ENCODE peak calls at places on chromosomes 6 and 20, in seven cellular contexts. I is stimulated activated effector memory CD8-positive, alpha-beta T cell treated with anti-CD3 and anti-CD28 coated beads, Interleukin-12 subunit alpha, Interleukin-12 subunit beta, amount 100 ng/mL, for 72 hours; O is A172; F is NCI-H460; Y is pancreas; E is activated gamma-delta T cell treated with Interleukin-2 at 50 U/mL for 16 hours; G is NCI-H774. H is an unnamed sample.

GRCh38 chr6:112180095-112180820 is 74.1 kb downstream of the LAMA4 start:
- DNase-seq in I (peak), O (peak), F (peak), Y (no peak), E (peak), G (peak), H (peak)

GRCh38 chr6:39947611-39948068 is 13.4 kb upstream of the MOCS1 start:
- DNase-seq in I (no peak), O (no peak), F (no peak), Y (no peak), E (no peak), G (no peak), H (no peak)

GRCh38 chr6:158121335-158121734 is 46.7 kb downstream of the SERAC1 start:
- DNase-seq in I (no peak), O (no peak), F (peak), Y (no peak), E (no peak), G (no peak), H (no peak)

GRCh38 chr6:107113460-107114212 is 1.7 kb downstream of the BEND3 start:
- DNase-seq in I (no peak), O (no peak), F (no peak), Y (peak), E (no peak), G (no peak), H (peak)

GRCh38 chr20:13800728-13801134 is 15.9 kb downstream of the NDUFAF5 start:
- DNase-seq in I (no peak), O (peak), F (no peak), Y (peak), E (no peak), G (peak), H (peak)

GRCh38 chr6:121498481-121499276 is 63.2 kb downstream of the GJA1 start:
- DNase-seq in I (no peak), O (no peak), F (no peak), Y (no peak), E (no peak), G (no peak), H (no peak)

GRCh38 chr6:53309059-53309896 is 39.5 kb downstream of the ELOVL5 start:
- DNase-seq in I (no peak), O (no peak), F (no peak), Y (no peak), E (peak), G (peak), H (no peak)

GRCh38 chr20:54097236-54097529 is 26.8 kb upstream of the BCAS1 start:
- DNase-seq in I (no peak), O (no peak), F (no peak), Y (no peak), E (no peak), G (no peak), H (no peak)

GRCh38 chr20:59825944-59826759 is 107.3 kb downstream of the SYCP2 start:
- DNase-seq in I (no peak), O (no peak), F (no peak), Y (peak), E (no peak), G (peak), H (peak)

GRCh38 chr20:38825901-38826625 is 20.6 kb downstream of the PPP1R16B start:
- DNase-seq in I (no peak), O (peak), F (peak), Y (no peak), E (no peak), G (peak), H (peak)

GRCh38 chr6:122663981-122664380 is 53.8 kb downstream of the PKIB start:
- DNase-seq in I (no peak), O (no peak), F (no peak), Y (no peak), E (no peak), G (peak), H (no peak)

GRCh38 chr6:156884306-156884705 is 107.1 kb downstream of the ARID1B start:
- DNase-seq in I (no peak), O (no peak), F (no peak), Y (no peak), E (no peak), G (no peak), H (no peak)

GRCh38 chr6:169545956-169546355 is 155.9 kb downstream of the WDR27 start:
- DNase-seq in I (no peak), O (no peak), F (no peak), Y (no peak), E (no peak), G (no peak), H (no peak)

GRCh38 chr6:31900917-31901414 is 920 bp downstream of the ZBTB12 start:
- DNase-seq in I (no peak), O (no peak), F (no peak), Y (peak), E (no peak), G (no peak), H (no peak)

GRCh38 chr6:170227521-170227983 is 63.3 kb downstream of the DLL1 start:
- DNase-seq in I (no peak), O (peak), F (no peak), Y (peak), E (no peak), G (no peak), H (peak)

GRCh38 chr6:38639498-38640215 is at the start of gene BTBD9:
- DNase-seq in I (peak), O (peak), F (peak), Y (peak), E (peak), G (peak), H (peak)

GRCh38 chr6:41638801-41639555 is 710 bp downstream of the MDFI start:
- DNase-seq in I (no peak), O (no peak), F (no peak), Y (no peak), E (no peak), G (no peak), H (peak)

GRCh38 chr6:35148167-35148741 is 7.1 kb upstream of the TCP11 start:
- DNase-seq in I (peak), O (peak), F (no peak), Y (no peak), E (no peak), G (no peak), H (peak)